ENCODE peak calls at places on chromosomes 3 and 15, in five cellular contexts. One of them, this sample, is unnamed.

GRCh38 chr3:149506540-149506939 is 32.0 kb downstream of the TM4SF4 start:
- DNase-seq in HepG2: no peak
- DNase-seq in uterus: no peak
- DNase-seq in CD4-positive, alpha-beta memory T cell: no peak
- DNase-seq in body of pancreas: no peak
- DNase-seq in this sample: no peak

GRCh38 chr3:63479661-63480035 is 172.8 kb upstream of the SNTN start:
- DNase-seq in HepG2: no peak
- DNase-seq in uterus: peak; percentile 13
- DNase-seq in CD4-positive, alpha-beta memory T cell: no peak
- DNase-seq in body of pancreas: no peak
- DNase-seq in this sample: no peak

GRCh38 chr3:19598870-19599269 is 335.1 kb downstream of the EFHB start:
- DNase-seq in HepG2: no peak
- DNase-seq in uterus: no peak
- DNase-seq in CD4-positive, alpha-beta memory T cell: no peak
- DNase-seq in body of pancreas: no peak
- DNase-seq in this sample: no peak

GRCh38 chr3:149473991-149474819 is at the start of gene TM4SF4:
- DNase-seq in HepG2: peak; percentile 46
- DNase-seq in uterus: no peak
- DNase-seq in CD4-positive, alpha-beta memory T cell: no peak
- DNase-seq in body of pancreas: no peak
- DNase-seq in this sample: no peak

GRCh38 chr3:3119393-3119851 is 7.3 kb upstream of the TRNT1 start:
- DNase-seq in HepG2: no peak
- DNase-seq in uterus: no peak
- DNase-seq in CD4-positive, alpha-beta memory T cell: no peak
- DNase-seq in body of pancreas: no peak
- DNase-seq in this sample: no peak

GRCh38 chr3:7682822-7683229 is 818.8 kb upstream of the LMCD1 start:
- DNase-seq in HepG2: no peak
- DNase-seq in uterus: no peak
- DNase-seq in CD4-positive, alpha-beta memory T cell: no peak
- DNase-seq in body of pancreas: peak; percentile 17
- DNase-seq in this sample: peak; percentile 49

GRCh38 chr3:105876745-105877624 is 8.2 kb upstream of the CBLB start:
- DNase-seq in HepG2: no peak
- DNase-seq in uterus: no peak
- DNase-seq in CD4-positive, alpha-beta memory T cell: peak; percentile 22
- DNase-seq in body of pancreas: no peak
- DNase-seq in this sample: no peak

GRCh38 chr3:53502737-53503136 is 8.3 kb downstream of the CACNA1D start:
- DNase-seq in HepG2: no peak
- DNase-seq in uterus: no peak
- DNase-seq in CD4-positive, alpha-beta memory T cell: no peak
- DNase-seq in body of pancreas: no peak
- DNase-seq in this sample: no peak

GRCh38 chr3:47404955-47405790 is 24.4 kb downstream of the PTPN23 start:
- DNase-seq in HepG2: no peak
- DNase-seq in uterus: no peak
- DNase-seq in CD4-positive, alpha-beta memory T cell: no peak
- DNase-seq in body of pancreas: no peak
- DNase-seq in this sample: peak; percentile 53

GRCh38 chr3:190597291-190597690 is 83.4 kb downstream of the IL1RAP start:
- DNase-seq in HepG2: no peak
- DNase-seq in uterus: no peak
- DNase-seq in CD4-positive, alpha-beta memory T cell: no peak
- DNase-seq in body of pancreas: no peak
- DNase-seq in this sample: no peak

GRCh38 chr3:7787871-7788828 is 713.5 kb upstream of the LMCD1 start:
- DNase-seq in HepG2: no peak
- DNase-seq in uterus: no peak
- DNase-seq in CD4-positive, alpha-beta memory T cell: no peak
- DNase-seq in body of pancreas: no peak
- DNase-seq in this sample: no peak

GRCh38 chr15:66369773-66370651 is 13.5 kb upstream of the TIPIN start:
- DNase-seq in HepG2: no peak
- DNase-seq in uterus: no peak
- DNase-seq in CD4-positive, alpha-beta memory T cell: peak; percentile 12
- DNase-seq in body of pancreas: no peak
- DNase-seq in this sample: no peak

GRCh38 chr3:55567615-55568014 is 80.5 kb upstream of the WNT5A start:
- DNase-seq in HepG2: no peak
- DNase-seq in uterus: peak; percentile 86
- DNase-seq in CD4-positive, alpha-beta memory T cell: no peak
- DNase-seq in body of pancreas: no peak
- DNase-seq in this sample: no peak

GRCh38 chr15:93170320-93170719 is 81.3 kb upstream of the RGMA start:
- DNase-seq in HepG2: no peak
- DNase-seq in uterus: no peak
- DNase-seq in CD4-positive, alpha-beta memory T cell: no peak
- DNase-seq in body of pancreas: no peak
- DNase-seq in this sample: no peak

GRCh38 chr3:102536479-102536878 is 101.7 kb downstream of the ZPLD1 start:
- DNase-seq in HepG2: peak; percentile 16
- DNase-seq in uterus: no peak
- DNase-seq in CD4-positive, alpha-beta memory T cell: peak; percentile 18
- DNase-seq in body of pancreas: peak; percentile 9
- DNase-seq in this sample: no peak

GRCh38 chr3:149186726-149187125 is 34.9 kb downstream of the CP start:
- DNase-seq in HepG2: no peak
- DNase-seq in uterus: no peak
- DNase-seq in CD4-positive, alpha-beta memory T cell: no peak
- DNase-seq in body of pancreas: no peak
- DNase-seq in this sample: no peak

GRCh38 chr15:96497951-96498350 is 167.5 kb downstream of the NR2F2 start:
- DNase-seq in HepG2: no peak
- DNase-seq in uterus: no peak
- DNase-seq in CD4-positive, alpha-beta memory T cell: no peak
- DNase-seq in body of pancreas: no peak
- DNase-seq in this sample: no peak

GRCh38 chr15:66630801-66631351 is 65.1 kb upstream of the LCTL start:
- DNase-seq in HepG2: no peak
- DNase-seq in uterus: no peak
- DNase-seq in CD4-positive, alpha-beta memory T cell: no peak
- DNase-seq in body of pancreas: no peak
- DNase-seq in this sample: no peak

GRCh38 chr15:101028772-101029438 is 109.7 kb downstream of the LRRK1 start:
- DNase-seq in HepG2: no peak
- DNase-seq in uterus: peak; percentile 9
- DNase-seq in CD4-positive, alpha-beta memory T cell: no peak
- DNase-seq in body of pancreas: no peak
- DNase-seq in this sample: peak; percentile 2

GRCh38 chr3:109903100-109903499 is 565.8 kb upstream of the DPPA4 start:
- DNase-seq in HepG2: no peak
- DNase-seq in uterus: no peak
- DNase-seq in CD4-positive, alpha-beta memory T cell: no peak
- DNase-seq in body of pancreas: no peak
- DNase-seq in this sample: no peak

GRCh38 chr3:67361770-67362169 is 292.6 kb downstream of the SUCLG2 start:
- DNase-seq in HepG2: no peak
- DNase-seq in uterus: no peak
- DNase-seq in CD4-positive, alpha-beta memory T cell: no peak
- DNase-seq in body of pancreas: no peak
- DNase-seq in this sample: no peak

DNA sequence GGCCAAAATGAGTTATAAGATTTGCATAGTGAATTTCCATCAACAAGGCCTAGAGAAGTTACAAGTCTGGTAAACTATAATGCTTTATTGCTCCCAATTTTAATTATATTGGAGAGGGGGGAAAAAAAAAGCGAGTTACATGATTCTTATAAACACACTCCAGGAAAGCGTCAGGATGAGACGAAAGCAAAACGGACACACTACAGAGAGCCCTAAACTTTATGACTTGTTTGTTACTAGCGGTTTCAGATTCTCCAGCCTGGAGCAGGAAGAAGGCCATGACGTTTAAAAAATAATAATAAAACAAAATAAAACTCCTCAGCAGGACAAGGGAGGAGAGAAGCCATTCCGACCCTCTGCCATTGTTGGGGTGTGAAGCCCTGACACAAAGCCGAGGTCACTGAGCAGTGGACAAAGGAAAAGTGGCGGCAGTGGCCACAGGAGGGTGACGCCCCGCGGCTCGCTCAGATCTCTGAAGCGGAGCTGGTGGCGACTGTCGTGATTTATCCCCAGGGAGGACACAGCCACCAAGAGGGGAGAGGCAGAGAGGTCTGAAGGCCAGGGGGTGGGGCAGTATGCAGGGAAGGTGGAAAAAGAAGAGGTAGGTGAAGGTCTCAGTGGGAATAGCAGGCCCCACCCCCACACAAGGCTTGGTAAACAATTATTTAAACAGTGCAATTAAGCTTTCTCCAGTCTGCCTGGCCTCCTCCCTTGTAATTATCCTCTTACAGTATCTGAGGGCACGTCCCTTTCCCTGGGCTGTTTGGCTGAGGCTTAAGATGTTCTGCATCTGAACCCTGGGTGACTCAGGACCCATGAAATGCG is 45.3 kb downstream of the ADAMTS9 start:
- DNase-seq in HepG2: no peak
- DNase-seq in uterus: peak; percentile 25
- DNase-seq in CD4-positive, alpha-beta memory T cell: no peak
- DNase-seq in body of pancreas: no peak
- DNase-seq in this sample: no peak
- H3K4me3 ChIP-seq in HepG2: no peak overlapping the region
- H3K4me3 ChIP-seq in uterus: peak overlapping the region; percentile 11
- H3K4me3 ChIP-seq in CD4-positive, alpha-beta memory T cell: no peak overlapping the region
- H3K4me3 ChIP-seq in body of pancreas: no peak overlapping the region
- H3K4me3 ChIP-seq in this sample: no peak overlapping the region

GRCh38 chr15:35561308-35561707 is 15.3 kb upstream of the DPH6 start:
- DNase-seq in HepG2: no peak
- DNase-seq in uterus: no peak
- DNase-seq in CD4-positive, alpha-beta memory T cell: no peak
- DNase-seq in body of pancreas: no peak
- DNase-seq in this sample: no peak

GRCh38 chr15:35567392-35567791 is 21.4 kb upstream of the DPH6 start:
- DNase-seq in HepG2: no peak
- DNase-seq in uterus: no peak
- DNase-seq in CD4-positive, alpha-beta memory T cell: no peak
- DNase-seq in body of pancreas: peak; percentile 17
- DNase-seq in this sample: no peak

GRCh38 chr15:35560895-35561294 is 14.9 kb upstream of the DPH6 start:
- DNase-seq in HepG2: no peak
- DNase-seq in uterus: no peak
- DNase-seq in CD4-positive, alpha-beta memory T cell: no peak
- DNase-seq in body of pancreas: no peak
- DNase-seq in this sample: no peak

GRCh38 chr15:35566991-35567390 is 21.0 kb upstream of the DPH6 start:
- DNase-seq in HepG2: no peak
- DNase-seq in uterus: no peak
- DNase-seq in CD4-positive, alpha-beta memory T cell: no peak
- DNase-seq in body of pancreas: no peak
- DNase-seq in this sample: peak; percentile 43

DNA sequence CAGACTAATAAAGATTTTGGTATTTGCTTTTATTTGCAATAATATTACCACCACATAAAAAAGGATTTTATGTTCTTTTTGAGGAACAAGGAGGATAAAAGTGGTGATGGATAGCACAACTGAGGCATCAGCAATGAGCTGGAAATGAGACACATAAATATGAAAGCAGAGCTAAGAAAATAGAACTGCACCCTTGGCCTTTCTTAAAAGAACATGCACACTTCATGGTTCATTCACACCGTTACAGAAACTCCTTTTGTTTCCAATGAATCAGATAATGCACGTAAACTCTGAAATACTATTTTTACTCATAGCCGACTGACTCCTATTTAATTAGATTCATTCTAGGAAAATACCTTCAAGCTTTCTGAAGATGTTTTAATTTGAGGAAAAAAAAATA is 19.9 kb upstream of the DPH6 start:
- DNase-seq in HepG2: no peak
- DNase-seq in uterus: no peak
- DNase-seq in CD4-positive, alpha-beta memory T cell: no peak
- DNase-seq in body of pancreas: no peak
- DNase-seq in this sample: no peak
- H3K27ac ChIP-seq in HepG2: no peak overlapping the region
- H3K27ac ChIP-seq in uterus: no peak overlapping the region
- H3K27ac ChIP-seq in CD4-positive, alpha-beta memory T cell: no peak overlapping the region
- H3K27ac ChIP-seq in body of pancreas: no peak overlapping the region
- H3K27ac ChIP-seq in this sample: peak overlapping the region; percentile 60

DNA sequence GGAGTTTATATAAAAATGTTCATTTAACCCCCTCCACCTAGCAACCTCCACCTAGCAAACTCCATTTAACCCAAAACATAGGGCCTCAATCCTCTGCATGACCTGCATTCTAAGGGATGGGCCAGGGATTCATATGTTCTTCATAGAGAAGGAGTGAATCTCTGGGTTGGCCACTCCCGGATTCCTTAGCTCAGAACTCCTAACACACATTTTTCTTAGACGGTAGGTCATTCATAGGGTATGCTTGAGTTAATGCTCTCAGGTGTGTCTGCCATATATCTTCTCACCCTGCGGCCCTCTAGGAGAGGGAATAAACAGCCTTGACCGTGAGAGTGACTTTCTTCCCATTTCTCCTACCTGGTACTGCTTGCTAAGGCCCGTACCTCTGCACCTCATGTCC is 102.0 kb upstream of the IGSF10 start:
- DNase-seq in HepG2: no peak
- DNase-seq in uterus: no peak
- DNase-seq in CD4-positive, alpha-beta memory T cell: no peak
- DNase-seq in body of pancreas: no peak
- DNase-seq in this sample: no peak
- H3K4me3 ChIP-seq in HepG2: no peak overlapping the region
- H3K4me3 ChIP-seq in uterus: no peak overlapping the region
- H3K4me3 ChIP-seq in CD4-positive, alpha-beta memory T cell: no peak overlapping the region
- H3K4me3 ChIP-seq in body of pancreas: no peak overlapping the region
- H3K4me3 ChIP-seq in this sample: no peak overlapping the region

GRCh38 chr15:74427607-74428441 is 5.9 kb downstream of the SEMA7A start:
- DNase-seq in HepG2: peak; percentile 58
- DNase-seq in uterus: no peak
- DNase-seq in CD4-positive, alpha-beta memory T cell: no peak
- DNase-seq in body of pancreas: no peak
- DNase-seq in this sample: no peak
- H3K27ac ChIP-seq in HepG2: peak overlapping the region; percentile 33
- H3K27ac ChIP-seq in uterus: no peak overlapping the region
- H3K27ac ChIP-seq in CD4-positive, alpha-beta memory T cell: no peak overlapping the region
- H3K27ac ChIP-seq in body of pancreas: no peak overlapping the region
- H3K27ac ChIP-seq in this sample: no peak overlapping the region

GRCh38 chr3:120678331-120678845 is 3.7 kb downstream of the HGD start:
- DNase-seq in HepG2: peak; percentile 96
- DNase-seq in uterus: no peak
- DNase-seq in CD4-positive, alpha-beta memory T cell: no peak
- DNase-seq in body of pancreas: peak; percentile 88
- DNase-seq in this sample: no peak
- H3K4me3 ChIP-seq in HepG2: peak overlapping the region; percentile 82
- H3K4me3 ChIP-seq in uterus: no peak overlapping the region
- H3K4me3 ChIP-seq in CD4-positive, alpha-beta memory T cell: no peak overlapping the region
- H3K4me3 ChIP-seq in body of pancreas: no peak overlapping the region
- H3K4me3 ChIP-seq in this sample: no peak overlapping the region

DNA sequence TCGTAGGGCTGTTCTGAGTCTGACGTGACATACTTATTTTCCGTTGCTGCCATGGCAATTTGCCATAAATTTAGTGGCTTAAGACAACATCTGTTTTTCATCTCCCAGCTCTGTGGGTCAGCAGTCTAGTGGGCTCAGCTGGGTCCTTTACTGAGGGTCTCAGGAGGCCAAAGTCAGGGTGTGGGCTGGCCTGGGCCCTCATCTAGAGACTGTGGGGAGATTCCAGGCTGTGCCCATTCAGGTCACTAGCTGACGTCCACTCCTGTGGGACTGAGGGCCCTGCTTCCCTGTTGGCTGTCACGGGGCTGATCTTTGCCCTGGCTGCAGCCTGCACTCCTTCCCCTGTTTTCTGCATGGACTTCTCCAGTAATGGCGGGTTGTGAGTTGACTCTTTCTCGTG is 19.1 kb downstream of the FGD5 start:
- DNase-seq in HepG2: no peak
- DNase-seq in uterus: no peak
- DNase-seq in CD4-positive, alpha-beta memory T cell: no peak
- DNase-seq in body of pancreas: no peak
- DNase-seq in this sample: peak; percentile 46
- H3K27ac ChIP-seq in HepG2: no peak overlapping the region
- H3K27ac ChIP-seq in uterus: peak overlapping the region; percentile 43
- H3K27ac ChIP-seq in CD4-positive, alpha-beta memory T cell: no peak overlapping the region
- H3K27ac ChIP-seq in body of pancreas: no peak overlapping the region
- H3K27ac ChIP-seq in this sample: peak overlapping the region; percentile 62

This sample was measured in heart right ventricle.